ENCODE peak calls at places on chromosomes 3 and 15, in five cellular contexts. One of them, this sample, is unnamed.

GRCh38 chr3:140216249-140216648 is 281.3 kb downstream of the CLSTN2 start:
- DNase-seq in COLO829: no peak
- DNase-seq in H9: no peak
- DNase-seq in OCI-M1: peak; percentile 9
- DNase-seq in activated CD8-positive, alpha-beta memory T cell treated with anti-CD3 and anti-CD28 coated beads, Interleukin-2, amount 50 U/mL, for 48 hours: no peak
- DNase-seq in this sample: no peak

GRCh38 chr3:107938128-107938527 is 152.7 kb downstream of the CD47 start:
- DNase-seq in activated CD8-positive, alpha-beta memory T cell treated with anti-CD3 and anti-CD28 coated beads, Interleukin-2, amount 50 U/mL, for 48 hours: no peak
- DNase-seq in H9: peak; percentile 33
- DNase-seq in OCI-M1: peak; percentile 60
- DNase-seq in COLO829: peak; percentile 17
- DNase-seq in this sample: no peak

GRCh38 chr3:48194446-48195071 is 6.3 kb upstream of the CDC25A start:
- DNase-seq in COLO829: peak; percentile 94
- DNase-seq in OCI-M1: peak; percentile 77
- DNase-seq in activated CD8-positive, alpha-beta memory T cell treated with anti-CD3 and anti-CD28 coated beads, Interleukin-2, amount 50 U/mL, for 48 hours: no peak
- DNase-seq in H9: peak; percentile 84
- DNase-seq in this sample: peak; percentile 58

GRCh38 chr15:73240864-73241499 is 127.8 kb downstream of the HCN4 start:
- DNase-seq in activated CD8-positive, alpha-beta memory T cell treated with anti-CD3 and anti-CD28 coated beads, Interleukin-2, amount 50 U/mL, for 48 hours: peak; percentile 87
- DNase-seq in COLO829: peak; percentile 35
- DNase-seq in OCI-M1: peak; percentile 83
- DNase-seq in H9: peak; percentile 64
- DNase-seq in this sample: peak; percentile 32

GRCh38 chr3:110623571-110623970 is 448.0 kb upstream of the NECTIN3 start:
- DNase-seq in COLO829: no peak
- DNase-seq in H9: no peak
- DNase-seq in OCI-M1: peak; percentile 48
- DNase-seq in activated CD8-positive, alpha-beta memory T cell treated with anti-CD3 and anti-CD28 coated beads, Interleukin-2, amount 50 U/mL, for 48 hours: no peak
- DNase-seq in this sample: no peak

GRCh38 chr3:54047568-54047967 is 74.8 kb upstream of the CACNA2D3 start:
- DNase-seq in COLO829: no peak
- DNase-seq in activated CD8-positive, alpha-beta memory T cell treated with anti-CD3 and anti-CD28 coated beads, Interleukin-2, amount 50 U/mL, for 48 hours: no peak
- DNase-seq in OCI-M1: no peak
- DNase-seq in H9: no peak
- DNase-seq in this sample: no peak

GRCh38 chr3:100941046-100941445 is 52.2 kb downstream of the ABI3BP start:
- DNase-seq in activated CD8-positive, alpha-beta memory T cell treated with anti-CD3 and anti-CD28 coated beads, Interleukin-2, amount 50 U/mL, for 48 hours: no peak
- DNase-seq in OCI-M1: no peak
- DNase-seq in COLO829: no peak
- DNase-seq in H9: no peak
- DNase-seq in this sample: no peak

GRCh38 chr15:40755821-40756220 is 767 bp upstream of the RMDN3 start:
- DNase-seq in activated CD8-positive, alpha-beta memory T cell treated with anti-CD3 and anti-CD28 coated beads, Interleukin-2, amount 50 U/mL, for 48 hours: peak; percentile 64
- DNase-seq in H9: no peak
- DNase-seq in OCI-M1: peak; percentile 65
- DNase-seq in COLO829: no peak
- DNase-seq in this sample: no peak

GRCh38 chr3:188248036-188248561 is 94.1 kb downstream of the LPP start:
- DNase-seq in activated CD8-positive, alpha-beta memory T cell treated with anti-CD3 and anti-CD28 coated beads, Interleukin-2, amount 50 U/mL, for 48 hours: no peak
- DNase-seq in H9: no peak
- DNase-seq in OCI-M1: no peak
- DNase-seq in COLO829: no peak
- DNase-seq in this sample: no peak

GRCh38 chr15:57591822-57592367 is at the start of gene MYZAP:
- DNase-seq in H9: peak; percentile 77
- DNase-seq in COLO829: no peak
- DNase-seq in activated CD8-positive, alpha-beta memory T cell treated with anti-CD3 and anti-CD28 coated beads, Interleukin-2, amount 50 U/mL, for 48 hours: peak; percentile 63
- DNase-seq in OCI-M1: no peak
- DNase-seq in this sample: no peak

This sample was measured in foreskin melanocyte.